ENCODE peak calls at places on chromosomes 16 and 17, in four cellular contexts. One of them, this sample, is unnamed. For H3K4me1, the result is how much of the 10 kb centered on the place peaks cover.

GRCh38 chr17:15405016-15405415 is 62.4 kb downstream of the CDRT4 start:
- DNase-seq in transverse colon: no peak
- DNase-seq in HCT116: no peak
- DNase-seq in stomach: no peak
- DNase-seq in this sample: no peak

GRCh38 chr17:57895382-57896060 is 45.7 kb upstream of the MRPS23 start:
- DNase-seq in transverse colon: no peak
- DNase-seq in HCT116: no peak
- DNase-seq in stomach: peak
- DNase-seq in this sample: no peak

GRCh38 chr16:74030000-74030399 is 266.6 kb upstream of the PSMD7 start:
- DNase-seq in transverse colon: peak
- DNase-seq in HCT116: no peak
- DNase-seq in stomach: no peak
- DNase-seq in this sample: no peak

GRCh38 chr17:13194887-13195286 is 177.1 kb upstream of the ELAC2 start:
- DNase-seq in transverse colon: no peak
- DNase-seq in HCT116: no peak
- DNase-seq in stomach: no peak
- DNase-seq in this sample: no peak

GRCh38 chr16:379183-379960 is 2.4 kb downstream of the PGAP6 start:
- DNase-seq in transverse colon: peak
- DNase-seq in HCT116: no peak
- DNase-seq in stomach: peak
- DNase-seq in this sample: no peak

GRCh38 chr16:49547448-49547847 is 173.8 kb downstream of the C16orf78 start:
- DNase-seq in transverse colon: no peak
- DNase-seq in HCT116: no peak
- DNase-seq in stomach: no peak
- DNase-seq in this sample: no peak

GRCh38 chr16:56286819-56287218 is 95.5 kb downstream of the GNAO1 start:
- DNase-seq in transverse colon: no peak
- DNase-seq in HCT116: no peak
- DNase-seq in stomach: no peak
- DNase-seq in this sample: no peak

GRCh38 chr17:64632606-64633005 is 29.5 kb downstream of the SMURF2 start:
- DNase-seq in transverse colon: no peak
- DNase-seq in HCT116: no peak
- DNase-seq in stomach: no peak
- DNase-seq in this sample: no peak

GRCh38 chr16:85991856-85992255 is 92.9 kb downstream of the IRF8 start:
- DNase-seq in transverse colon: no peak
- DNase-seq in HCT116: no peak
- DNase-seq in stomach: no peak
- DNase-seq in this sample: no peak

GRCh38 chr17:40369923-40370322 is 5.4 kb upstream of the GJD3 start:
- DNase-seq in transverse colon: no peak
- DNase-seq in HCT116: no peak
- DNase-seq in stomach: no peak
- DNase-seq in this sample: no peak

GRCh38 chr17:2030779-2031163 is 818 bp downstream of the DPH1 start:
- DNase-seq in transverse colon: peak
- DNase-seq in HCT116: peak
- DNase-seq in stomach: no peak
- DNase-seq in this sample: no peak

GRCh38 chr16:56667581-56668571 is at the start of gene MT1G:
- DNase-seq in transverse colon: peak
- DNase-seq in HCT116: no peak
- DNase-seq in stomach: peak
- DNase-seq in this sample: peak

GRCh38 chr16:57752203-57752580 is 16.6 kb downstream of the KATNB1 start:
- DNase-seq in transverse colon: no peak
- DNase-seq in HCT116: no peak
- DNase-seq in stomach: no peak
- DNase-seq in this sample: no peak

GRCh38 chr17:48505788-48506187 is 25.0 kb downstream of the HOXB1 start:
- DNase-seq in transverse colon: no peak
- DNase-seq in HCT116: peak
- DNase-seq in stomach: no peak
- DNase-seq in this sample: no peak

GRCh38 chr17:63069245-63069644 is 103.2 kb downstream of the TANC2 start:
- DNase-seq in transverse colon: no peak
- DNase-seq in HCT116: no peak
- DNase-seq in stomach: no peak
- DNase-seq in this sample: no peak

GRCh38 chr17:77287432-77288068 is 146.8 kb downstream of the SEC14L1 start:
- DNase-seq in transverse colon: peak
- DNase-seq in HCT116: peak
- DNase-seq in stomach: peak
- DNase-seq in this sample: peak

GRCh38 chr17:77607606-77608005 is 350.9 kb upstream of the TNRC6C start:
- DNase-seq in transverse colon: no peak
- DNase-seq in HCT116: no peak
- DNase-seq in stomach: no peak
- DNase-seq in this sample: no peak

GRCh38 chr17:19867654-19868395 is at the start of gene ULK2:
- DNase-seq in transverse colon: peak
- DNase-seq in HCT116: peak
- DNase-seq in stomach: peak
- DNase-seq in this sample: peak

GRCh38 chr17:44793885-44794698 is 35.3 kb downstream of the ADAM11 start:
- DNase-seq in transverse colon: no peak
- DNase-seq in HCT116: no peak
- DNase-seq in stomach: no peak
- DNase-seq in this sample: no peak

GRCh38 chr16:51839697-51840462 is 688.8 kb upstream of the SALL1 start:
- DNase-seq in transverse colon: no peak
- DNase-seq in HCT116: no peak
- DNase-seq in stomach: no peak
- DNase-seq in this sample: no peak

GRCh38 chr16:31452631-31453106 is 6.6 kb upstream of the ARMC5 start:
- DNase-seq in transverse colon: no peak
- DNase-seq in HCT116: no peak
- DNase-seq in stomach: no peak
- DNase-seq in this sample: no peak

GRCh38 chr17:29124135-29124930 is 55.9 kb downstream of the MYO18A start:
- DNase-seq in transverse colon: no peak
- DNase-seq in HCT116: no peak
- DNase-seq in stomach: peak
- DNase-seq in this sample: no peak

DNA sequence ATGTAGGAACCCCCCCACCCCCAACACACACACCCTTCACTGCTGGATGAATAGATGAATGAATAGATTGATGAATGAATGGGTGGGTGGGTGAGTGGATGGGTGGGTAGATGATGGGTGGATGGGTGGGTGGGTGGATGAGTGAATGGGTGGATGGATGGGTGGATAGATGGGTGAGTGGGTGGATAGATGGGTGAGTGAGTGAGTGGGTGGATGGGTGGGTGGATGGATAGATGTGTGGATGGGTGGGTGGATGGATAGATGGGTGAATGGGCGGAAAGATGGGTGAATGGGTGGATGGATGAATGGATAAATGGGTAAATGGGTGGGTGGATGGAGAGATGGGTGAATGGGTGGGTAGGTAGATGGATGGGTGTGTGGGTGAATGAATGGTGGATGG is 2.6 kb upstream of the CBFA2T3 start:
- DNase-seq in transverse colon: no peak
- DNase-seq in HCT116: no peak
- DNase-seq in stomach: no peak
- DNase-seq in this sample: no peak
- H3K4me3 ChIP-seq in transverse colon: no peak
- H3K4me3 ChIP-seq in HCT116: no peak
- H3K4me3 ChIP-seq in stomach: no peak
- H3K4me3 ChIP-seq in this sample: no peak

GRCh38 chr16:17031484-17032268 is 439.1 kb downstream of the XYLT1 start:
- DNase-seq in transverse colon: no peak
- DNase-seq in HCT116: no peak
- DNase-seq in stomach: no peak
- DNase-seq in this sample: no peak
- TF ChIP-seq POLR2A in transverse colon: no peak
- TF ChIP-seq POLR2A in HCT116: no peak
- TF ChIP-seq POLR2A in stomach: no peak
- TF ChIP-seq POLR2A in this sample: no peak

DNA sequence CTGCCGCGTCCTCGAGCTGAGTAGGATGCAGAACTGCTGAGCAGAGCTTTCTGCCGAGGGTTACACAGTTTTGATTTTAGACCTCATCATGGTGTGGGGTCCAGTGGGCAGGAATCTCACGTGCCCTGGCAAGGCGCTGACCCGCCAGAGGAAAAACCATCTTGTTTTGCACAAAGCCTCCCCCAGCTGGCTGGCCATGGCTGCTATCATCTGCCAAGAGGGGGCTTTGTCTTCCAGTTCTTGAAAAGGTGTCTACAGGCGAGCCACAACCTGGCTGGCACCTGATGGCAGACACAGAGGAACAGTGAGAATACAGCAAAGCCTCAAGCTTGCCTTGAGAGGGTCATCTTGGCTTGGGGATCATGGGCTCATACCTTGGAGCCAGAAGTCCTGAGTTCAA is 118.3 kb downstream of the CMIP start:
- DNase-seq in transverse colon: no peak
- DNase-seq in HCT116: no peak
- DNase-seq in stomach: no peak
- DNase-seq in this sample: no peak
- H3K4me1 ChIP-seq in transverse colon: under half
- H3K4me1 ChIP-seq in HCT116: half or more
- H3K4me1 ChIP-seq in stomach: half or more
- H3K4me1 ChIP-seq in this sample: under half

GRCh38 chr17:21455761-21456160 is 79.6 kb downstream of the KCNJ12 start:
- DNase-seq in transverse colon: no peak
- DNase-seq in HCT116: no peak
- DNase-seq in stomach: no peak
- DNase-seq in this sample: no peak

GRCh38 chr17:21458036-21458435 is 81.9 kb downstream of the KCNJ12 start:
- DNase-seq in transverse colon: no peak
- DNase-seq in HCT116: no peak
- DNase-seq in stomach: no peak
- DNase-seq in this sample: no peak

GRCh38 chr17:21452377-21453143 is 76.4 kb downstream of the KCNJ12 start:
- DNase-seq in transverse colon: peak
- DNase-seq in HCT116: peak
- DNase-seq in stomach: peak
- DNase-seq in this sample: peak

GRCh38 chr17:21457051-21458026 is 81.2 kb downstream of the KCNJ12 start:
- DNase-seq in transverse colon: peak
- DNase-seq in HCT116: peak
- DNase-seq in stomach: peak
- DNase-seq in this sample: peak

DNA sequence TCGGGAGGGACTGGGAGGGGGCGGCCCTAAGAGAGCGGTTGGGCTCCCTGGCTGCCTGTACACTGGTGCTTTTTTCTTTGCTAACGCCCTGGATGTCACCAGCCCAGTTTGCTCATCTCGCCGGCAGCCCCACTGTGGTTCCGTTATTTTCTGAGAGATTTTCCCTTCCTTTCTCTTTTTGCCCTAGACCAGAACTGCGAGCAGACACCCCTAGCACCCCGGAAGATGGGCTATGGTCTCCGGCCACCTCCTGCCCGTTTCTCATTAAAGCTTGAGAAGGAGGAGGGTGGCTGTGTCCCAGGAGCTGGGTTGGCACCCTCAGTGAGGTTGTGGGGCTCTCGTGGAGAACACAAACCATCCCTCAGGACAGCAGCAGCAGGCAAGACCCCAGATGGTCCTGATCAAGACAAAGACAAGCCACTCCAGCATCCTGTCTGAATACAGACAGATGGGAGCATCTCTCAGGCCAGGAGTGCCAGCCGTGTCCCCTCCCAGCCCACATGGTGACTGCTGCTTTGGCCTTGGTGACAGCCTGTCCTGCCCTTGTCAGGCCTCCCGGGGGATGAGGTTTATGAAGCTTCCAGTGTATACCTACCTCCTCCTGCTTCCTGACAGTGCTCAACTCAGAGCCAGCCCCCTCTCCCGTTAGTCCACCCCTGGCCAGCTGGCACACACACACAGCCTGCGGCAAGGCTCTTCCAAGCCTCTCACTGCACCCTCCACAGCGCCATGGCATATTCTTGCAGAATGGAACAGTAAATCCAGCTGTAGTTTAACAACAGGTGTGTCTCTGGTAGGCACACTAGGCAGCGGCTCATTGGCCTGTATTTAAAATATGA is 77.2 kb downstream of the KCNJ12 start:
- DNase-seq in transverse colon: no peak
- DNase-seq in HCT116: no peak
- DNase-seq in stomach: no peak
- DNase-seq in this sample: no peak
- H3K4me3 ChIP-seq in transverse colon: no peak
- H3K4me3 ChIP-seq in HCT116: no peak
- H3K4me3 ChIP-seq in stomach: peak
- H3K4me3 ChIP-seq in this sample: no peak

DNA sequence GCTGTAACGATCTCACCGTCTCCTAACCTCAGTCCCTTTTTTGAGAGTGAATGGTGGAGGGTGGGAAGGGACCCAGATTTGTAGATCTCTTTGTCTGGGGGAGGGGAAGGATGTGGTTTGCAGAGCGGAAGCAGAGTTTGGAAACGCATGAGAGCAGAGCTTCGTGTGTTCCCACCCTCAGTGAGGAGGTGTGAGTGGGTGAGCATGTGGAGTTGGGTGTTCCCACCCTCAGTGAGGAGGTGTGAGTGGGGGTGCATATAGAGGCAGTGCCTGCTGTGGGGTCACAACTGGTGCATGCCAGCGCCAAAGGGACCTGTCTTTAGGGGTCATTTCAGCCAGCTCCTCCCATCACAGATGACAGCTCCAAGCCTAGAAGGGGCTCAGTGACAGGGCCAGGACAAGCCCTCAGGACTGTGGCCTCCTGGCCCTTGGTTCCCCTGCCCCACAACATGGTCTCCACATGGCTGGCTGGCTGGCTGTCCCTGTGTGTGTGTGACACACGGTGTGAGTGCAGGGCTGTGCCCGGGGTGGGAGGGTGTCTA is 1.8 kb upstream of the CISD3 start:
- DNase-seq in transverse colon: peak
- DNase-seq in HCT116: no peak
- DNase-seq in stomach: no peak
- DNase-seq in this sample: peak
- TF ChIP-seq POLR2A in transverse colon: no peak
- TF ChIP-seq POLR2A in HCT116: no peak
- TF ChIP-seq POLR2A in stomach: no peak
- TF ChIP-seq POLR2A in this sample: no peak

This sample was measured in Peyer's patch.